ENCODE peak calls at places on chromosomes 11 and 22, in ten cellular contexts. E is NCI-H345; B is A549; R is progenitor cell of endocrine pancreas; C is effector memory CD4-positive, alpha-beta T cell; W is fibroblast of lung; M is PC-3; N is D341Med; Q is HTR-8/SVneo; S is amniotic epithelial cell. A is an unnamed sample.
A peak's percentile ranks its signal among the peaks of the same experiment; 100 is the strongest.

GRCh38 chr11:126956664-126957063 is 43.9 kb downstream of the KIRREL3 start:
- DNase-seq in E (no peak), N (no peak), Q (no peak), M (no peak), S (no peak), B (no peak), R (no peak), W (no peak), C (no peak), A (no peak)

GRCh38 chr22:19741053-19741452 is 17.7 kb downstream of the GP1BB start:
- DNase-seq in C (no peak), W (no peak), S (no peak), B (no peak), E (no peak), M (no peak), N (no peak), Q (no peak), R (no peak), A (no peak)

GRCh38 chr11:76838422-76839068 is 22.2 kb upstream of the ACER3 start:
- DNase-seq in Q (peak; percentile 69), M (no peak), E (no peak), S (no peak), C (no peak), B (peak; percentile 41), R (no peak), N (peak; percentile 76), W (no peak), A (no peak)

GRCh38 chr11:96200243-96200642 is 142.8 kb downstream of the MAML2 start:
- DNase-seq in E (no peak), N (no peak), R (no peak), M (peak; percentile 51), W (peak; percentile 88), S (peak; percentile 89), Q (no peak), B (no peak), C (no peak), A (no peak)

GRCh38 chr11:7589861-7590260 is 76.1 kb downstream of the PPFIBP2 start:
- DNase-seq in S (no peak), E (no peak), R (no peak), B (no peak), W (no peak), C (no peak), N (no peak), Q (no peak), M (no peak), A (no peak)

GRCh38 chr11:128235446-128235845 is 351.9 kb downstream of the ETS1 start:
- DNase-seq in W (peak; percentile 39), M (peak; percentile 9), R (no peak), B (no peak), N (no peak), Q (no peak), E (peak; percentile 31), S (peak; percentile 19), C (no peak), A (no peak)

GRCh38 chr11:71370020-71370747 is 78.0 kb downstream of the DHCR7 start:
- DNase-seq in B (no peak), S (no peak), N (no peak), Q (no peak), R (no peak), W (no peak), E (no peak), M (no peak), C (no peak), A (no peak)

GRCh38 chr11:82831364-82831763 is 68.9 kb downstream of the PRCP start:
- DNase-seq in W (no peak), B (no peak), S (no peak), Q (no peak), M (no peak), E (no peak), C (no peak), R (no peak), N (no peak), A (no peak)

GRCh38 chr11:8252388-8252787 is 11.3 kb downstream of the LMO1 start:
- DNase-seq in E (no peak), Q (no peak), N (no peak), W (no peak), R (no peak), C (no peak), S (no peak), B (no peak), M (peak; percentile 30), A (no peak)

GRCh38 chr11:12625438-12626071 is 48.7 kb upstream of the TEAD1 start:
- DNase-seq in N (no peak), Q (no peak), R (no peak), C (no peak), B (no peak), E (no peak), W (peak; percentile 94), M (peak; percentile 87), S (peak; percentile 82), A (peak; percentile 74)

GRCh38 chr11:32448232-32448631 is 12.9 kb upstream of the WT1 start:
- DNase-seq in N (no peak), M (peak; percentile 74), B (peak; percentile 36), C (no peak), S (peak; percentile 51), Q (peak; percentile 25), W (peak; percentile 8), R (no peak), E (no peak), A (no peak)

GRCh38 chr22:30086496-30086895 is 6.2 kb downstream of the HORMAD2 start:
- DNase-seq in B (no peak), R (no peak), M (no peak), Q (no peak), E (no peak), N (no peak), W (no peak), C (no peak), S (no peak), A (no peak)

GRCh38 chr22:41226728-41227655 is 13.7 kb downstream of the CHADL start:
- DNase-seq in M (no peak), B (no peak), N (no peak), R (no peak), C (no peak), E (no peak), Q (no peak), S (no peak), W (no peak), A (no peak)

GRCh38 chr11:19601235-19601634 is 111.4 kb upstream of the NAV2 start:
- DNase-seq in N (no peak), R (no peak), C (no peak), M (no peak), S (no peak), Q (no peak), E (no peak), W (no peak), B (no peak), A (no peak)

GRCh38 chr11:130314184-130314748 is 451 bp downstream of the ZBTB44 start:
- DNase-seq in S (peak; percentile 27), W (peak; percentile 27), R (peak; percentile 49), C (peak; percentile 63), N (peak; percentile 81), B (peak; percentile 29), Q (peak; percentile 32), M (peak; percentile 62), E (peak; percentile 79), A (no peak)

GRCh38 chr11:65903068-65903481 is 2.9 kb upstream of the FOSL1 start:
- DNase-seq in C (no peak), R (no peak), S (peak; percentile 72), W (peak; percentile 90), Q (peak; percentile 90), E (no peak), M (peak; percentile 96), N (no peak), B (peak; percentile 85), A (no peak)